ENCODE peak calls at places on chromosomes 5 and 9, in nine cellular contexts. Q is renal cortical epithelial cell; G is posterior vena cava; N is CD4-positive, alpha-beta T cell; L is nephron progenitor cell; H is GM04504; B is activated CD4-positive, alpha-beta T cell treated with anti-CD3 and anti-CD28 coated beads, Interleukin-2, amount 50 U/mL, for 1 hour; D is psoas muscle; A is epithelial cell of esophagus. Y is an unnamed sample.

GRCh38 chr9:38087934-38088925 is 19.2 kb upstream of the SHB start:
- DNase-seq in Q (peak), G (peak), N (peak), L (peak), H (no peak), B (peak), D (peak), A (peak), Y (peak)

GRCh38 chr5:115480245-115480644 is 64.3 kb downstream of the FEM1C start:
- DNase-seq in Q (no peak), G (no peak), N (no peak), L (no peak), H (no peak), B (no peak), D (no peak), A (no peak), Y (no peak)

GRCh38 chr5:10364186-10364689 is 10.7 kb downstream of the MARCHF6 start:
- DNase-seq in Q (no peak), G (no peak), N (no peak), L (no peak), H (no peak), B (no peak), D (no peak), A (peak), Y (peak)

GRCh38 chr5:170508660-170509322 is 5.0 kb downstream of the KCNIP1 start:
- DNase-seq in Q (peak), G (no peak), N (no peak), L (no peak), H (no peak), B (no peak), D (no peak), A (no peak), Y (no peak)

GRCh38 chr5:135551593-135552447 is 16.1 kb upstream of the NEUROG1 start:
- DNase-seq in Q (peak), G (peak), N (peak), L (peak), H (peak), B (peak), D (peak), A (peak), Y (peak)

GRCh38 chr9:83015897-83016296 is 47.0 kb downstream of the RASEF start:
- DNase-seq in Q (no peak), G (no peak), N (no peak), L (no peak), H (no peak), B (no peak), D (no peak), A (no peak), Y (no peak)

GRCh38 chr5:160511280-160511929 is 89.8 kb downstream of the PTTG1 start:
- DNase-seq in Q (no peak), G (no peak), N (no peak), L (no peak), H (no peak), B (no peak), D (no peak), A (no peak), Y (no peak)

GRCh38 chr9:131597246-131597645 is 51.9 kb downstream of the PRRT1B start:
- DNase-seq in Q (no peak), G (no peak), N (no peak), L (no peak), H (no peak), B (no peak), D (no peak), A (no peak), Y (no peak)

GRCh38 chr9:16485575-16486321 is 384.7 kb downstream of the BNC2 start:
- DNase-seq in Q (no peak), G (no peak), N (no peak), L (no peak), H (no peak), B (no peak), D (no peak), A (no peak), Y (no peak)

GRCh38 chr5:175025046-175025445 is 300.7 kb downstream of the MSX2 start:
- DNase-seq in Q (no peak), G (no peak), N (no peak), L (no peak), H (no peak), B (no peak), D (no peak), A (no peak), Y (no peak)

GRCh38 chr9:128575469-128575868 is 23.1 kb downstream of the SPTAN1 start:
- DNase-seq in Q (no peak), G (no peak), N (no peak), L (no peak), H (no peak), B (no peak), D (no peak), A (no peak), Y (no peak)

GRCh38 chr5:151234476-151235238 is 10.8 kb upstream of the CCDC69 start:
- DNase-seq in Q (peak), G (peak), N (peak), L (no peak), H (no peak), B (no peak), D (peak), A (no peak), Y (no peak)

GRCh38 chr5:139422307-139422893 is 16.9 kb downstream of the DNAJC18 start:
- DNase-seq in Q (peak), G (no peak), N (no peak), L (peak), H (peak), B (peak), D (no peak), A (peak), Y (peak)

GRCh38 chr5:958701-959571 is 49.7 kb upstream of the NKD2 start:
- DNase-seq in Q (peak), G (peak), N (no peak), L (no peak), H (no peak), B (no peak), D (peak), A (no peak), Y (no peak)

GRCh38 chr9:33114746-33115145 is 38.3 kb upstream of the SMU1 start:
- DNase-seq in Q (no peak), G (no peak), N (no peak), L (no peak), H (no peak), B (no peak), D (no peak), A (no peak), Y (no peak)

GRCh38 chr9:92619601-92620300 is 50.2 kb downstream of the IPPK start:
- DNase-seq in Q (no peak), G (peak), N (no peak), L (no peak), H (no peak), B (no peak), D (no peak), A (no peak), Y (no peak)

GRCh38 chr5:125696762-125697161 is 726.4 kb upstream of the GRAMD2B start:
- DNase-seq in Q (peak), G (no peak), N (no peak), L (no peak), H (peak), B (no peak), D (no peak), A (peak), Y (no peak)

GRCh38 chr5:58462154-58462553 is 2.3 kb upstream of the PLK2 start:
- DNase-seq in Q (peak), G (no peak), N (no peak), L (no peak), H (no peak), B (no peak), D (no peak), A (peak), Y (no peak)